ENCODE peak calls at places on chromosomes 6 and 20, in nine cellular contexts. Z is NCI-H69; I is effector CD4-positive, alpha-beta T cell; S is EH; D is fibroblast of mammary gland; J is myocyte; V is CD4-positive, CD25-positive, alpha-beta regulatory T cell; F is RWPE1; Y is germinal center. H is an unnamed sample.
A peak's percentile ranks its signal among the peaks of the same experiment; 100 is the strongest.

GRCh38 chr20:17875981-17876385 is 92.6 kb downstream of the SNX5 start:
- DNase-seq in Z (no peak), I (no peak), S (no peak), D (peak; percentile 26), J (no peak), V (no peak), F (no peak), Y (no peak), H (no peak)

GRCh38 chr6:16420332-16420714 is 181.9 kb downstream of the GMPR start:
- DNase-seq in Z (no peak), I (no peak), S (no peak), D (no peak), J (no peak), V (no peak), F (no peak), Y (no peak), H (no peak)

GRCh38 chr6:56292505-56293181 is 45.3 kb upstream of the COL21A1 start:
- DNase-seq in Z (peak; percentile 83), I (no peak), S (peak; percentile 54), D (peak; percentile 80), J (peak; percentile 95), V (no peak), F (peak; percentile 55), Y (no peak), H (peak; percentile 62)

GRCh38 chr6:33670971-33671370 is 40.5 kb downstream of the UQCC2 start:
- DNase-seq in Z (no peak), I (no peak), S (no peak), D (no peak), J (no peak), V (no peak), F (peak; percentile 26), Y (no peak), H (no peak)

GRCh38 chr6:131831392-131831791 is 23.6 kb downstream of the ENPP1 start:
- DNase-seq in Z (no peak), I (no peak), S (peak; percentile 85), D (peak; percentile 88), J (peak; percentile 57), V (no peak), F (no peak), Y (no peak), H (no peak)

GRCh38 chr6:340991-341827 is 48.9 kb downstream of the DUSP22 start:
- DNase-seq in Z (no peak), I (no peak), S (no peak), D (peak; percentile 60), J (no peak), V (no peak), F (no peak), Y (no peak), H (no peak)

GRCh38 chr6:33199687-33200233 is 705 bp downstream of the RXRB start:
- DNase-seq in Z (peak; percentile 89), I (peak; percentile 59), S (peak; percentile 68), D (peak; percentile 55), J (peak; percentile 73), V (peak; percentile 87), F (peak; percentile 80), Y (peak; percentile 77), H (peak; percentile 88)

GRCh38 chr6:73969982-73970960 is 274.3 kb downstream of the CD109 start:
- DNase-seq in Z (peak; percentile 29), I (no peak), S (peak; percentile 76), D (peak; percentile 66), J (peak; percentile 53), V (peak; percentile 12), F (peak; percentile 57), Y (peak; percentile 8), H (peak; percentile 52)

GRCh38 chr6:124743420-124743819 is 218.8 kb upstream of the RNF217 start:
- DNase-seq in Z (no peak), I (no peak), S (no peak), D (no peak), J (no peak), V (no peak), F (no peak), Y (no peak), H (no peak)

GRCh38 chr6:3364391-3364790 is 92.5 kb downstream of the SLC22A23 start:
- DNase-seq in Z (peak; percentile 42), I (no peak), S (no peak), D (no peak), J (no peak), V (no peak), F (no peak), Y (no peak), H (no peak)

GRCh38 chr20:45138451-45139300 is 14.4 kb upstream of the WFDC12 start:
- DNase-seq in Z (peak; percentile 41), I (peak; percentile 29), S (peak; percentile 14), D (peak; percentile 21), J (peak; percentile 4), V (peak; percentile 66), F (peak; percentile 80), Y (peak; percentile 50), H (peak; percentile 34)

GRCh38 chr6:133610271-133610840 is 278.6 kb upstream of the TCF21 start:
- DNase-seq in Z (no peak), I (no peak), S (peak; percentile 56), D (peak; percentile 89), J (peak; percentile 27), V (no peak), F (no peak), Y (no peak), H (no peak)

GRCh38 chr6:73042892-73043291 is 182.4 kb downstream of the KHDC1L start:
- DNase-seq in Z (no peak), I (no peak), S (no peak), D (no peak), J (no peak), V (no peak), F (no peak), Y (no peak), H (no peak)

GRCh38 chr6:151993364-151993763 is 185.9 kb downstream of the ESR1 start:
- DNase-seq in Z (no peak), I (no peak), S (no peak), D (no peak), J (peak; percentile 37), V (no peak), F (no peak), Y (no peak), H (no peak)

GRCh38 chr6:90765895-90766294 is 179.0 kb upstream of the MAP3K7 start:
- DNase-seq in Z (peak; percentile 85), I (no peak), S (no peak), D (no peak), J (no peak), V (no peak), F (no peak), Y (no peak), H (no peak)

GRCh38 chr20:49610701-49611538 is 43.0 kb upstream of the PTGIS start:
- DNase-seq in Z (peak; percentile 65), I (peak; percentile 58), S (peak; percentile 54), D (no peak), J (peak; percentile 75), V (peak; percentile 77), F (peak; percentile 93), Y (peak; percentile 87), H (peak; percentile 87)

GRCh38 chr20:45095753-45096371 is 5.1 kb downstream of the KCNS1 start:
- DNase-seq in Z (peak; percentile 43), I (peak; percentile 38), S (peak; percentile 72), D (peak; percentile 69), J (peak; percentile 78), V (peak; percentile 74), F (peak; percentile 83), Y (peak; percentile 69), H (peak; percentile 69)

GRCh38 chr20:4067600-4068261 is 52.4 kb upstream of the RNF24 start:
- DNase-seq in Z (no peak), I (no peak), S (peak; percentile 91), D (peak; percentile 94), J (peak; percentile 70), V (no peak), F (peak; percentile 62), Y (no peak), H (no peak)

GRCh38 chr6:160348209-160348551 is at the start of gene SLC22A3:
- DNase-seq in Z (no peak), I (no peak), S (no peak), D (no peak), J (no peak), V (no peak), F (peak; percentile 30), Y (no peak), H (no peak)

GRCh38 chr6:32982084-32982701 is 13.8 kb downstream of the BRD2 start:
- DNase-seq in Z (peak; percentile 75), I (no peak), S (peak; percentile 25), D (peak; percentile 44), J (peak; percentile 27), V (peak; percentile 20), F (no peak), Y (no peak), H (no peak)

GRCh38 chr6:71107935-71108420 is 151.1 kb upstream of the B3GAT2 start:
- DNase-seq in Z (peak; percentile 96), I (no peak), S (peak; percentile 70), D (peak; percentile 87), J (peak; percentile 91), V (no peak), F (peak; percentile 41), Y (no peak), H (no peak)

GRCh38 chr20:20184149-20184548 is 131.8 kb downstream of the CFAP61 start:
- DNase-seq in Z (peak; percentile 35), I (no peak), S (peak; percentile 15), D (peak; percentile 16), J (no peak), V (peak; percentile 31), F (no peak), Y (peak; percentile 23), H (no peak)

GRCh38 chr20:63064745-63065711 is 58.3 kb upstream of the BHLHE23 start:
- DNase-seq in Z (no peak), I (no peak), S (no peak), D (no peak), J (no peak), V (no peak), F (no peak), Y (no peak), H (no peak)

GRCh38 chr20:13868331-13868730 is 83.5 kb downstream of the NDUFAF5 start:
- DNase-seq in Z (no peak), I (no peak), S (peak; percentile 95), D (peak; percentile 83), J (peak; percentile 9), V (no peak), F (no peak), Y (no peak), H (no peak)

GRCh38 chr6:149268768-149269167 is 48.7 kb upstream of the TAB2 start:
- DNase-seq in Z (no peak), I (no peak), S (no peak), D (peak; percentile 20), J (peak; percentile 29), V (no peak), F (no peak), Y (no peak), H (no peak)

GRCh38 chr6:131945971-131946370 is 5.2 kb downstream of the CCN2 start:
- DNase-seq in Z (no peak), I (no peak), S (no peak), D (no peak), J (no peak), V (no peak), F (no peak), Y (no peak), H (no peak)

GRCh38 chr6:153031335-153031955 is 28.9 kb upstream of the MTRF1L start:
- DNase-seq in Z (peak; percentile 59), I (no peak), S (peak; percentile 24), D (peak; percentile 27), J (no peak), V (no peak), F (peak; percentile 59), Y (no peak), H (no peak)

GRCh38 chr20:63226020-63226943 is 9.4 kb upstream of the BIRC7 start:
- DNase-seq in Z (no peak), I (no peak), S (no peak), D (no peak), J (no peak), V (no peak), F (no peak), Y (no peak), H (no peak)

GRCh38 chr20:23782366-23782983 is 31.7 kb upstream of the CST1 start:
- DNase-seq in Z (peak; percentile 31), I (no peak), S (peak; percentile 35), D (peak; percentile 38), J (peak; percentile 5), V (peak; percentile 16), F (peak; percentile 4), Y (no peak), H (no peak)

GRCh38 chr6:164200071-164200470 is 785.6 kb downstream of the QKI start:
- DNase-seq in Z (no peak), I (no peak), S (no peak), D (peak; percentile 21), J (no peak), V (no peak), F (no peak), Y (no peak), H (no peak)

GRCh38 chr6:25329156-25329555 is 50.0 kb downstream of the CARMIL1 start:
- DNase-seq in Z (peak; percentile 86), I (no peak), S (no peak), D (no peak), J (no peak), V (no peak), F (no peak), Y (no peak), H (no peak)